ENCODE peak calls at places on chromosomes 12 and 14, in five cellular contexts. D, F, V, G and S are unnamed samples.

GRCh38 chr14:21525995-21526671 is at the start of gene SALL2:
- DNase-seq in D (peak; percentile 31), G (peak; percentile 41), V (peak; percentile 90), F (peak; percentile 75), S (peak; percentile 70)

GRCh38 chr12:96070670-96071279 is 35.4 kb upstream of the LTA4H start:
- DNase-seq in D (peak; percentile 42), G (no peak), V (peak; percentile 75), F (no peak), S (no peak)

GRCh38 chr14:64707661-64708060 is 3.4 kb downstream of the PLEKHG3 start:
- DNase-seq in D (peak; percentile 61), G (peak; percentile 22), F (no peak), V (no peak), S (no peak)

GRCh38 chr12:113302466-113302865 is 32.4 kb downstream of the SLC8B1 start:
- DNase-seq in F (no peak), G (no peak), D (no peak), V (no peak), S (no peak)

GRCh38 chr12:112408621-112409020 is 784 bp downstream of the RPL6 start:
- DNase-seq in V (no peak), F (no peak), D (no peak), G (peak; percentile 14), S (no peak)

GRCh38 chr12:116278259-116278595 is 734 bp upstream of the MED13L start:
- DNase-seq in D (peak; percentile 45), G (no peak), F (no peak), V (no peak), S (no peak)

GRCh38 chr14:75188520-75189267 is 12.3 kb upstream of the TMED10 start:
- DNase-seq in G (no peak), D (no peak), V (no peak), F (no peak), S (peak; percentile 47)

GRCh38 chr12:50218386-50218785 is 51.2 kb upstream of the CERS5 start:
- DNase-seq in V (no peak), G (no peak), D (peak; percentile 82), F (no peak), S (no peak)

GRCh38 chr12:15732341-15733061 is 56.7 kb downstream of the EPS8 start:
- DNase-seq in F (no peak), D (peak; percentile 74), G (no peak), V (no peak), S (no peak)

GRCh38 chr14:103594265-103594664 is 31.5 kb downstream of the COA8 start:
- DNase-seq in V (peak; percentile 49), F (no peak), G (no peak), D (no peak), S (no peak)

DNA sequence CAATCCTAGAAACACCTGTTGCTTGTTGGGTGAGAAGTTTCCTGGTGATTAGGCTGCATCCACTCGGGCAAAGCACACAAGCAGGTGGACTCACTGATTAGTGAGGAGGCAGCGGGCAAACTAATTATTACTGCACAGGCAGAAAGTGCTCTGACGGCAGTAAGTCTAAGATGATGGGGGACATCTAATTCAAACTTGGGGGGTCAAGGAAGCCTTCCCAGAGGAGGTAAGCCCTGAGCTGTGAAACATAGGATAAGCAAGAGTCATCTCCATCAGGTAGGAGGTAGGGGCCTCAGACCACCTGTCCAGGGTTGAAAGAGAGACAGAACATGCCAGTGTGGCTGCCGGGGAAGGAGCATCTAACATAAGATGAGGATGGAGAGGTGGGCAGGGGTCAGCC is 1578.4 kb upstream of the TMEM132C start:
- DNase-seq in G (no peak), V (no peak), F (no peak), D (no peak), S (no peak)
- H3K9me3 ChIP-seq in G (no peaks in the 10 kb centered on the region), V (peaks cover 7% of the 10 kb centered on the region), F (no peaks in the 10 kb centered on the region), D (peaks cover 4% of the 10 kb centered on the region), S (peaks cover 40% of the 10 kb centered on the region)

GRCh38 chr12:7162691-7163114 is 26.8 kb upstream of the PEX5 start:
- DNase-seq in V (peak; percentile 43), D (peak; percentile 56), F (peak; percentile 74), G (no peak), S (peak; percentile 50)
- H3K9me3 ChIP-seq in V (peaks cover 44% of the 10 kb centered on the region), D (peaks cover 27% of the 10 kb centered on the region), F (no peaks in the 10 kb centered on the region), G (no peaks in the 10 kb centered on the region), S (peaks cover 4% of the 10 kb centered on the region)

DNA sequence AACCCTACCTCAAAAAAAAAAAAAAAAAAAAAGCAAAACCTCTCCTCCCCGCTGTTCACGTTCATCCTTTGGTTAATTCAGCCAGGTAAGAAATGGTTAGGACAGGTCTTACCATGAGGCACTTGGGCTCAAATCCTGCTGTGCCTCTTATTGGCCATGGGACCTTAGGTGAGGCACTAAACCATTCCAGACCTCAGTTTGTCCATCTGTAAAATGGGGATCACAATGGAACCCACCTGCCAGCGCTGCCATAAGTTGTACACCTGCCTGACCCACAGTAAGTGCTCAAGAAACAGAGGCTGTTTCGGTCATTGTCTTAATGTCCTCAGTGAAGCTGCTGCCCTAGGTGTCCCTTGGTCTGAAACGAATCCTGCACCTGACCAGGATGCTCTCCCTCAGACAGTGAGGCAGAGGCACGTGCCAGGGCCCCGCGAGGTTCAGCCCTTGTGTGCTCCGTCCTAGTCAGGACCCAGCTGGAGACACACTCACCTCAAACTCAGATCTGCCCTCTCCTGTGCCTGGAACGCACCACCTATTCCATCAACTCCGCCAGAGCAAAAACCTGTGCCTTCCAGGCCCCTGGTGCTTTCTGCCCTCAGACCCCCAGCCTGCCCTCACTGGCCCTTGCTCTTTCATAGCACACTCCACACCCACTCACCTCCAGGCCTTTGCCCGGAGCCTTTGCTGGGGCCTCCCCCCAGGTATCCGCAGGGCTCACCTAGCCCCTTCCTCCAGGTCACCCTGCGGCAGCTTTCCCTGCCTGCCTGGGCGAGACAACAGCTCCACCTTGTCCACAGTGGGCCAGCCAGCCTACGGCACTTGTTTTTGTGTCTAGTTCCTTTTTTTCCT is 150.7 kb downstream of the BCL11B start:
- DNase-seq in F (no peak), V (no peak), D (no peak), G (no peak), S (no peak)
- H3K9me3 ChIP-seq in F (no peaks in the 10 kb centered on the region), V (no peaks in the 10 kb centered on the region), D (no peaks in the 10 kb centered on the region), G (no peaks in the 10 kb centered on the region), S (no peaks in the 10 kb centered on the region)

GRCh38 chr12:34302131-34302885 is 280.0 kb downstream of the ALG10 start:
- DNase-seq in G (no peak), V (no peak), F (peak; percentile 25), D (no peak), S (peak; percentile 22)
- H3K9me3 ChIP-seq in G (no peaks in the 10 kb centered on the region), V (no peaks in the 10 kb centered on the region), F (no peaks in the 10 kb centered on the region), D (no peaks in the 10 kb centered on the region), S (peaks cover 99% of the 10 kb centered on the region)

GRCh38 chr14:81889529-81889928 is 355.9 kb upstream of the SEL1L start:
- DNase-seq in F (no peak), G (no peak), D (no peak), V (no peak), S (no peak)

GRCh38 chr14:81890020-81890419 is 356.4 kb upstream of the SEL1L start:
- DNase-seq in D (no peak), F (no peak), V (no peak), G (no peak), S (no peak)

DNA sequence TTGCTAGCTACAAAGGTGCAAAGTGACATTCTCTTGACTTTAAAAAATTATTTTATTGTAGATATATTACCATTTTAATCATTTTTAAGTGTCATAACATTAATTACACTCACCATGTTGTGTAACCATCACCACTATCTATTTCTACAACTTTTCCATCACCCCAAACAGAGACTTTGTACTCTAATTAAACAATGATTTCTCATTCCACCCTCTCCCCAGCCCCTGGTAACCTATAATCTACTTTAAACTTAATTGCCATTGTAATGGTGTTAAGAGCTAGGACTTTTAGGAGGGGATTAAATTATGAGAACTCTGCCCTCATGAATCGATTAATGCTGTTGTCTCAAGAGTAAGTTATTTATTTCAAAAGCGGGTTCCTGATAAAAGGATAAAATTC is 352.9 kb upstream of the SEL1L start:
- DNase-seq in V (no peak), D (no peak), G (no peak), F (no peak), S (no peak)
- H3K9me3 ChIP-seq in V (no peaks in the 10 kb centered on the region), D (no peaks in the 10 kb centered on the region), G (no peaks in the 10 kb centered on the region), F (no peaks in the 10 kb centered on the region), S (peaks cover 17% of the 10 kb centered on the region)

GRCh38 chr14:24269910-24270536 is 1.4 kb downstream of the RABGGTA start:
- DNase-seq in V (no peak), G (no peak), D (no peak), F (no peak), S (no peak)
- H3K9me3 ChIP-seq in V (no peaks in the 10 kb centered on the region), G (no peaks in the 10 kb centered on the region), D (no peaks in the 10 kb centered on the region), F (no peaks in the 10 kb centered on the region), S (no peaks in the 10 kb centered on the region)

GRCh38 chr14:39416072-39416471 is 16.2 kb downstream of the FBXO33 start:
- DNase-seq in F (no peak), G (no peak), D (no peak), V (no peak), S (no peak)
- H3K9me3 ChIP-seq in F (no peaks in the 10 kb centered on the region), G (peaks cover 10% of the 10 kb centered on the region), D (peaks cover 12% of the 10 kb centered on the region), V (peaks cover 21% of the 10 kb centered on the region), S (peaks cover 22% of the 10 kb centered on the region)

DNA sequence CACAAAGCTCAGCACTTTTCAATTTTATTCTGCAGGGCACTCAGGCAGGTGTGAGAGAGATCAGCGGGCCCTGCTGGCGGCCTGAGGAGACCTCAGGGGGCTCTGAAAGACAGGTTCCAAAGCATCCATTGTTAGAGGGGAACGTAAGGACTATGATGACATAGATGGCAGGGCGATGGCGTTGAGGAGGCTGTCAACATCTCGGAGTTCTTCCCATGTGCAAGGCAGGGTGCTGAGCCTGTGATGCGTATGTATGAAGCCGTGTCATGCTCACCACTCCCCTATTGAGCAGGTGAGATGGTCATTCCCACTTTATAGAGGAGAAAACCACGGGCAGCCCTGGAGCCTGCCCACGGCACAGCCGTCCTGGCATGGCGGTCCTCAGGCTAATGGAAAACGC is 64.9 kb downstream of the RIMBP2 start:
- DNase-seq in G (no peak), V (no peak), F (no peak), D (no peak), S (no peak)
- H3K9me3 ChIP-seq in G (no peaks in the 10 kb centered on the region), V (peaks cover 11% of the 10 kb centered on the region), F (no peaks in the 10 kb centered on the region), D (peaks cover 3% of the 10 kb centered on the region), S (no peaks in the 10 kb centered on the region)